ENCODE peak calls at places on chromosomes 13 and 19, in six cellular contexts. S, E, A, W, V and K are unnamed samples.

GRCh38 chr13:36438594-36439483 is 6.5 kb downstream of the CCNA1 start:
- DNase-seq in S (no peak), E (no peak), A (no peak), W (no peak), V (no peak), K (no peak)

GRCh38 chr19:33374406-33374703 is 846 bp downstream of the CEBPG start:
- DNase-seq in S (peak), E (no peak), A (no peak), W (no peak), V (peak), K (no peak)

GRCh38 chr13:95623141-95623540 is 21.4 kb downstream of the DZIP1 start:
- DNase-seq in S (no peak), E (no peak), A (no peak), W (no peak), V (no peak), K (no peak)

GRCh38 chr19:46416077-46416709 is 2.8 kb upstream of the CCDC8 start:
- DNase-seq in S (peak), E (peak), A (no peak), W (no peak), V (peak), K (peak)

GRCh38 chr13:70896136-70896535 is 787.9 kb upstream of the KLHL1 start:
- DNase-seq in S (no peak), E (no peak), A (no peak), W (no peak), V (no peak), K (no peak)

GRCh38 chr19:48493718-48494515 is 17.7 kb downstream of the LMTK3 start:
- DNase-seq in S (no peak), E (no peak), A (no peak), W (no peak), V (no peak), K (no peak)

GRCh38 chr13:99404005-99404755 is 97.0 kb upstream of the GPR183 start:
- DNase-seq in S (no peak), E (no peak), A (no peak), W (no peak), V (peak), K (no peak)

GRCh38 chr19:56071151-56071550 is 49.9 kb downstream of the ZNF787 start:
- DNase-seq in S (no peak), E (no peak), A (no peak), W (no peak), V (peak), K (no peak)

GRCh38 chr13:99564389-99564788 is 63.1 kb downstream of the TM9SF2 start:
- DNase-seq in S (no peak), E (no peak), A (no peak), W (no peak), V (no peak), K (no peak)

GRCh38 chr13:90997951-90998350 is 349.5 kb upstream of the MIR17HG start:
- DNase-seq in S (no peak), E (no peak), A (no peak), W (no peak), V (no peak), K (no peak)

GRCh38 chr19:4130635-4131438 is 6.9 kb upstream of the MAP2K2 start:
- DNase-seq in S (peak), E (peak), A (no peak), W (no peak), V (peak), K (no peak)

GRCh38 chr19:49896863-49897621 is at the start of gene IL4I1:
- DNase-seq in S (no peak), E (peak), A (peak), W (peak), V (peak), K (peak)

GRCh38 chr13:98752111-98752941 is at the start of gene SLC15A1:
- DNase-seq in S (no peak), E (peak), A (no peak), W (no peak), V (no peak), K (no peak)

GRCh38 chr13:98377635-98378378 is 199.1 kb downstream of the STK24 start:
- DNase-seq in S (no peak), E (no peak), A (no peak), W (no peak), V (no peak), K (no peak)

GRCh38 chr13:80039000-80039399 is 301.9 kb downstream of the SPRY2 start:
- DNase-seq in S (no peak), E (no peak), A (no peak), W (no peak), V (no peak), K (no peak)

GRCh38 chr19:11152318-11153062 is 3.1 kb downstream of the SPC24 start:
- DNase-seq in S (peak), E (peak), A (no peak), W (no peak), V (peak), K (no peak)

GRCh38 chr13:34430294-34430693 is 511.8 kb upstream of the NBEA start:
- DNase-seq in S (peak), E (peak), A (no peak), W (no peak), V (peak), K (no peak)